ENCODE peak calls at places on chromosomes 2 and 18, in four cellular contexts. U is WERI-Rb-1, G is psoas muscle, W is A549. T is an unnamed sample.

GRCh38 chr2:143553261-143553660 is 424.0 kb downstream of the ARHGAP15 start:
- DNase-seq in U (no peak), G (no peak), W (no peak), T (no peak)

GRCh38 chr18:46787674-46788073 is 30.8 kb upstream of the ST8SIA5 start:
- DNase-seq in U (no peak), G (no peak), W (no peak), T (no peak)

GRCh38 chr18:13003466-13003896 is 12.3 kb downstream of the CEP192 start:
- DNase-seq in U (peak), G (no peak), W (peak), T (peak)

GRCh38 chr2:238847841-238848565 is at the start of gene TWIST2:
- DNase-seq in U (no peak), G (peak), W (peak), T (peak)

GRCh38 chr2:100260712-100261620 is 61.3 kb downstream of the LONRF2 start:
- DNase-seq in U (peak), G (peak), W (peak), T (peak)

GRCh38 chr2:188665196-188665595 is 309.0 kb upstream of the COL3A1 start:
- DNase-seq in U (no peak), G (no peak), W (no peak), T (peak)

GRCh38 chr2:176187306-176188217 is 906 bp upstream of the HOXD1 start:
- DNase-seq in U (no peak), G (no peak), W (no peak), T (no peak)

GRCh38 chr2:88110830-88111229 is 17.0 kb downstream of the FABP1 start:
- DNase-seq in U (no peak), G (no peak), W (no peak), T (no peak)

GRCh38 chr2:115160523-115161521 is 718.4 kb downstream of the DPP10 start:
- DNase-seq in U (peak), G (peak), W (no peak), T (no peak)

GRCh38 chr2:124267821-124268220 is 242.7 kb downstream of the CNTNAP5 start:
- DNase-seq in U (no peak), G (no peak), W (no peak), T (no peak)

GRCh38 chr2:31859959-31860358 is 150.8 kb downstream of the MEMO1 start:
- DNase-seq in U (no peak), G (no peak), W (no peak), T (no peak)

GRCh38 chr18:50107468-50107867 is 87.5 kb downstream of the MYO5B start:
- DNase-seq in U (no peak), G (no peak), W (no peak), T (no peak)

GRCh38 chr18:3983351-3983969 is 471.6 kb downstream of the DLGAP1 start:
- DNase-seq in U (no peak), G (no peak), W (peak), T (peak)

GRCh38 chr18:70382032-70382431 is 93.2 kb downstream of the SOCS6 start:
- DNase-seq in U (no peak), G (no peak), W (peak), T (no peak)

GRCh38 chr2:180077295-180077906 is 70.3 kb upstream of the CWC22 start:
- DNase-seq in U (no peak), G (no peak), W (peak), T (peak)

GRCh38 chr2:192127434-192127833 is 67.3 kb downstream of the TMEFF2 start:
- DNase-seq in U (no peak), G (no peak), W (no peak), T (no peak)

GRCh38 chr2:46771309-46771708 is 144.3 kb downstream of the MCFD2 start:
- DNase-seq in U (no peak), G (no peak), W (peak), T (peak)

GRCh38 chr2:200509227-200509607 is 651 bp downstream of the KCTD18 start:
- DNase-seq in U (no peak), G (no peak), W (peak), T (peak)

GRCh38 chr2:121902171-121902591 is 146.7 kb downstream of the TSN start:
- DNase-seq in U (peak), G (no peak), W (no peak), T (peak)

GRCh38 chr2:204691911-204692510 is 146.7 kb downstream of the PARD3B start:
- DNase-seq in U (peak), G (no peak), W (peak), T (peak)

GRCh38 chr18:11043694-11044093 is 105.7 kb downstream of the PIEZO2 start:
- DNase-seq in U (no peak), G (no peak), W (no peak), T (no peak)

GRCh38 chr2:225739328-225739727 is 339.8 kb downstream of the NYAP2 start:
- DNase-seq in U (no peak), G (no peak), W (no peak), T (no peak)

GRCh38 chr2:230643576-230644291 is 68.9 kb upstream of the CAB39 start:
- DNase-seq in U (no peak), G (peak), W (no peak), T (no peak)
- H3K4me3 ChIP-seq in U (no peak), G (no peak), W (no peak), T (no peak)

GRCh38 chr2:53567073-53567472 is 200.5 kb upstream of the CHAC2 start:
- DNase-seq in U (no peak), G (no peak), W (no peak), T (no peak)

GRCh38 chr2:53572696-53573095 is 194.9 kb upstream of the CHAC2 start:
- DNase-seq in U (no peak), G (no peak), W (no peak), T (no peak)

GRCh38 chr2:53575606-53576360 is 191.8 kb upstream of the CHAC2 start:
- DNase-seq in U (peak), G (no peak), W (no peak), T (no peak)

GRCh38 chr2:53568463-53568862 is 199.1 kb upstream of the CHAC2 start:
- DNase-seq in U (no peak), G (no peak), W (peak), T (peak)

DNA sequence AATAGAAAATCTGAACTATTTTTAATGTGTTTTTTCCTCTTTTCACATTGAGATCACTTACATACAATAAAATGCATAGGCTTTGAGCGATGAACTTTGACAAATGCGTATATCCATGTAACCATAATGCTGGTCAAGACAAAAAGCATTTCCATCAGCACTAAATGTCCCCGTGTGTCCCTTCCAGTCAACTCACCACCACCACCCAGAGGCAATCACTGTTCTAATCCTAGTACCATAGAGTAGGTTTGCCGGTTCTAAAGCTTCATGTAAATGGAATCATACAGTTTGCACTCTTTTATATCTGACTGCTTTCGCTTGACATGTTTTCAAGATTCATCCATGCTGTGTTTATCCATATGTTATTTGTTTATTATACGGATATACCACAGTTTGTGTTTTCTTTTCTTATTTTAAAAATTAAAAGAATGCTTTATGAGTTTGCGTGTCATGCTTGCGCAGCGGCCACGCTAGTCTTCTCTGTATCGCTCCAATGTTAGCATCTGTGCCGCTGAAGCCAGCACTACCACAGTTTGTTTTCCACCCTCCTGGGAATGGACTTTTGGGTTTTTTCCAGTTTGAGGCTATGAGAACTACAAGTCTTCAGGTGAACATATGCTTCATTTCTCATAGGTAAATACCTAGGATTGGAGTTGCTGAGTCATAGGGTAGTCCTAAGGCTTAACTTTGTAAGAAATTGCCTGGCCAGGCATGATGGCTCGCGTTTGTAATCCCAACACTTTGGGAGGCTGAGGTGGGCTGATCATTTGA is 197.5 kb upstream of the CHAC2 start:
- DNase-seq in U (peak), G (no peak), W (peak), T (no peak)
- TF ChIP-seq CTCF in U (peak), G (no peak), W (no peak), T (no peak)

DNA sequence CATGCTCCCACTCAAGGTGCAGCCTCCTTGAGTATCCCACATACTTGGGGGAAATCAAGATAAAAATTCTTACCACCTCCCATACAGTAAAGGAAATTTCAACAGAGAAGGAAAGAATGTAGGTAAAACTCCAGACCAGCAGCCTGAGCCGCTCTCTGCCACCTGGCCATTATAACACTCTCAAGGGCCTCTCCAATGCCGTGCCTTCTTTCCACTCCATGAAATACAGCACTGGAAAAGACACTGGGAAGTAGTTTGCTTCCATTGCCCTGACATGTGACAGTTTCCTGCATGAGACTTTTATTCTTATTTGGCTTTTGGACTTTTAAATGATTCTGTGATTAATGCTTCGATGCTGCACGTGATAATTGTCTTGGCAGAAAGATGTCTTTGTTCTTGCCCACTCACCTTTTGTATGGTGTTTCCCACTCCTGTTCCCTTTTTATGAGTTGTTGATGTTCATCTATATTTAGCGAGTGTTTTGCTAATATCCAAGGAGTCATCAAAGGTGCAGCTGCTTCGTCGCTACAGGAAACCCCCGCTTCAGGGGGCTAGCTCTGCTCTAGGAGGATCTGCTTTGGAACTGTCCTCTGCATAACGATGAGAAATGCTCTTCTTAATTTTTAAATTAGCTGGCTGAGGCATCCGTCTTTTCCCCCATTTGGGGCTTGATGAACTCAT is 179.5 kb downstream of the TXNL1 start:
- DNase-seq in U (no peak), G (no peak), W (no peak), T (no peak)
- H3K4me3 ChIP-seq in U (no peak), G (no peak), W (no peak), T (no peak)

DNA sequence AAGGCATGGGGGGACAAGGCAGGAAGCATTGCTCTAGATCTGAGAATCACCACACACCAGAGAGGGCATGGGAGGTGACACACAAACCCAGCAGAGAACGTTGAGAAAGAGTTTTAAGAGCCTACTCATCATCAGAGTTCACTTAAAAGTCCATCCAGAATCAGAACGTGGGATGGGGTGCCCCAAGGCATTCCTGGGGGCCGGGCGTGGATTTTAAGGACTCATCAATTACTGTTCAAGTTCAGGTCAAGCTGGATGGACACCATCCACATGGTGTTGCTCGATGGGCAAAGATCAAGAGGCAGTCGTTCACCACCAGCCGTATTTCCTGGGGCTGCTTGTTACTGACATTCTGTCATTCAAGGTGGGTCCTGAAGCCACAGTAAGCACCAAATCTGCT is 34.9 kb downstream of the BCL11A start:
- DNase-seq in U (no peak), G (no peak), W (no peak), T (no peak)
- TF ChIP-seq CTCF in U (no peak), G (no peak), W (no peak), T (no peak)